ENCODE peak calls at places on chromosome 7, in seven cellular contexts. One of them, this sample, is unnamed.

GRCh38 chr7:120942861-120943260 is 7.7 kb upstream of the ING3 start:
- DNase-seq in lung: no peak
- DNase-seq in NCI-H1105: no peak
- DNase-seq in cardiac muscle cell: no peak
- DNase-seq in C1 segment of cervical spinal cord: no peak
- DNase-seq in epithelial cell of esophagus: no peak
- DNase-seq in stimulated activated CD4-positive, alpha-beta T cell treated with anti-CD3 and anti-CD28 coated beads, Interleukin-2, amount 100 ng/mL, for 24 hours: no peak
- DNase-seq in this sample: no peak

GRCh38 chr7:95723583-95724180 is 48.7 kb upstream of the DYNC1I1 start:
- DNase-seq in lung: no peak
- DNase-seq in NCI-H1105: peak
- DNase-seq in cardiac muscle cell: peak
- DNase-seq in C1 segment of cervical spinal cord: no peak
- DNase-seq in epithelial cell of esophagus: peak
- DNase-seq in stimulated activated CD4-positive, alpha-beta T cell treated with anti-CD3 and anti-CD28 coated beads, Interleukin-2, amount 100 ng/mL, for 24 hours: no peak
- DNase-seq in this sample: peak

GRCh38 chr7:8068892-8069686 is 100.5 kb downstream of the GLCCI1 start:
- DNase-seq in lung: no peak
- DNase-seq in NCI-H1105: no peak
- DNase-seq in cardiac muscle cell: no peak
- DNase-seq in C1 segment of cervical spinal cord: peak
- DNase-seq in epithelial cell of esophagus: no peak
- DNase-seq in stimulated activated CD4-positive, alpha-beta T cell treated with anti-CD3 and anti-CD28 coated beads, Interleukin-2, amount 100 ng/mL, for 24 hours: no peak
- DNase-seq in this sample: peak

GRCh38 chr7:89837515-89837914 is 316.8 kb upstream of the STEAP1 start:
- DNase-seq in lung: no peak
- DNase-seq in NCI-H1105: no peak
- DNase-seq in cardiac muscle cell: peak
- DNase-seq in C1 segment of cervical spinal cord: no peak
- DNase-seq in epithelial cell of esophagus: peak
- DNase-seq in stimulated activated CD4-positive, alpha-beta T cell treated with anti-CD3 and anti-CD28 coated beads, Interleukin-2, amount 100 ng/mL, for 24 hours: no peak
- DNase-seq in this sample: peak

GRCh38 chr7:69211336-69211735 is 386.9 kb upstream of the AUTS2 start:
- DNase-seq in lung: no peak
- DNase-seq in NCI-H1105: no peak
- DNase-seq in cardiac muscle cell: no peak
- DNase-seq in C1 segment of cervical spinal cord: no peak
- DNase-seq in epithelial cell of esophagus: no peak
- DNase-seq in stimulated activated CD4-positive, alpha-beta T cell treated with anti-CD3 and anti-CD28 coated beads, Interleukin-2, amount 100 ng/mL, for 24 hours: no peak
- DNase-seq in this sample: no peak

GRCh38 chr7:28807396-28807994 is 150.6 kb downstream of the TRIL start:
- DNase-seq in lung: no peak
- DNase-seq in NCI-H1105: no peak
- DNase-seq in cardiac muscle cell: no peak
- DNase-seq in C1 segment of cervical spinal cord: no peak
- DNase-seq in epithelial cell of esophagus: no peak
- DNase-seq in stimulated activated CD4-positive, alpha-beta T cell treated with anti-CD3 and anti-CD28 coated beads, Interleukin-2, amount 100 ng/mL, for 24 hours: no peak
- DNase-seq in this sample: no peak

GRCh38 chr7:65980478-65981250 is 1.3 kb downstream of the GUSB start:
- DNase-seq in lung: peak
- DNase-seq in NCI-H1105: no peak
- DNase-seq in cardiac muscle cell: peak
- DNase-seq in C1 segment of cervical spinal cord: peak
- DNase-seq in epithelial cell of esophagus: no peak
- DNase-seq in stimulated activated CD4-positive, alpha-beta T cell treated with anti-CD3 and anti-CD28 coated beads, Interleukin-2, amount 100 ng/mL, for 24 hours: peak
- DNase-seq in this sample: peak

GRCh38 chr7:151876112-151876898 is 610 bp downstream of the PRKAG2 start:
- DNase-seq in lung: peak
- DNase-seq in NCI-H1105: peak
- DNase-seq in cardiac muscle cell: peak
- DNase-seq in C1 segment of cervical spinal cord: peak
- DNase-seq in epithelial cell of esophagus: peak
- DNase-seq in stimulated activated CD4-positive, alpha-beta T cell treated with anti-CD3 and anti-CD28 coated beads, Interleukin-2, amount 100 ng/mL, for 24 hours: peak
- DNase-seq in this sample: peak

GRCh38 chr7:6111041-6111440 is 79.9 kb downstream of the ANKRD61 start:
- DNase-seq in lung: no peak
- DNase-seq in NCI-H1105: no peak
- DNase-seq in cardiac muscle cell: no peak
- DNase-seq in C1 segment of cervical spinal cord: no peak
- DNase-seq in epithelial cell of esophagus: no peak
- DNase-seq in stimulated activated CD4-positive, alpha-beta T cell treated with anti-CD3 and anti-CD28 coated beads, Interleukin-2, amount 100 ng/mL, for 24 hours: no peak
- DNase-seq in this sample: no peak

This sample was measured in pons.